ENCODE peak calls at places on chromosomes 6 and 20, in six cellular contexts. J is DND-41, U is H9, O is mesendoderm, P is colonic mucosa, T is neural progenitor cell. H is an unnamed sample.

GRCh38 chr6:117425431-117426153 is at the start of gene ROS1:
- DNase-seq in J (no peak), P (no peak), T (no peak), O (no peak), U (no peak), H (no peak)

GRCh38 chr6:135932651-135933050 is 81.2 kb downstream of the PDE7B start:
- DNase-seq in T (no peak), J (no peak), U (no peak), O (no peak), P (no peak), H (no peak)

GRCh38 chr6:4176907-4177306 is 41.5 kb upstream of the ECI2 start:
- DNase-seq in U (no peak), P (no peak), T (no peak), J (no peak), O (no peak), H (no peak)

GRCh38 chr6:169702640-169703246 is 817 bp downstream of the C6orf120 start:
- DNase-seq in P (peak; percentile 41), J (no peak), T (peak; percentile 48), U (no peak), O (no peak), H (no peak)

GRCh38 chr20:56171087-56172012 is 77.2 kb upstream of the MC3R start:
- DNase-seq in T (peak; percentile 22), P (no peak), J (no peak), O (peak; percentile 64), U (no peak), H (no peak)

GRCh38 chr6:168916576-168917207 is 337.0 kb downstream of the THBS2 start:
- DNase-seq in P (no peak), U (no peak), O (no peak), J (no peak), T (peak; percentile 13), H (peak; percentile 47)

GRCh38 chr6:102619585-102619984 is 1226.1 kb downstream of the GRIK2 start:
- DNase-seq in P (no peak), J (no peak), O (peak; percentile 15), U (no peak), T (peak; percentile 32), H (no peak)

GRCh38 chr20:60812561-60812960 is 439.5 kb upstream of the CDH4 start:
- DNase-seq in J (no peak), O (no peak), T (no peak), P (no peak), U (no peak), H (no peak)

GRCh38 chr20:41671143-41671542 is 53.0 kb upstream of the CHD6 start:
- DNase-seq in U (no peak), O (peak; percentile 73), P (no peak), J (no peak), T (no peak), H (no peak)

GRCh38 chr20:37920270-37920669 is 17.3 kb downstream of the VSTM2L start:
- DNase-seq in O (no peak), J (no peak), P (no peak), T (no peak), U (no peak), H (no peak)

GRCh38 chr6:28956331-28956730 is 32.5 kb upstream of the TRIM27 start:
- DNase-seq in O (no peak), T (no peak), U (no peak), J (no peak), P (no peak), H (no peak)

GRCh38 chr20:32190608-32191415 is 16.7 kb downstream of the PLAGL2 start:
- DNase-seq in U (peak; percentile 56), O (peak; percentile 63), T (peak; percentile 44), P (no peak), J (no peak), H (no peak)

GRCh38 chr6:45663181-45664180 is 285.7 kb upstream of the SUPT3H start:
- DNase-seq in U (peak; percentile 66), J (no peak), O (peak; percentile 76), P (peak; percentile 24), T (peak; percentile 73), H (peak; percentile 46)

GRCh38 chr6:133062077-133062476 is 179.1 kb upstream of the EYA4 start:
- DNase-seq in J (no peak), O (no peak), U (no peak), T (no peak), P (no peak), H (peak; percentile 91)

GRCh38 chr6:64815718-64816117 is 891.3 kb downstream of the EYS start:
- DNase-seq in T (no peak), O (no peak), P (no peak), U (no peak), J (no peak), H (no peak)

GRCh38 chr6:142474446-142475289 is 172.9 kb downstream of the ADGRG6 start:
- DNase-seq in T (peak; percentile 81), O (peak; percentile 86), U (peak; percentile 82), J (peak; percentile 10), P (peak; percentile 19), H (peak; percentile 80)

GRCh38 chr20:347640-348484 is 951 bp downstream of the NRSN2 start:
- DNase-seq in T (peak; percentile 98), J (peak; percentile 86), U (peak; percentile 97), P (peak; percentile 87), O (peak; percentile 98), H (peak; percentile 93)

GRCh38 chr6:139886396-139886795 is 511.9 kb upstream of the CITED2 start:
- DNase-seq in T (no peak), O (peak; percentile 48), U (no peak), P (no peak), J (no peak), H (no peak)

GRCh38 chr20:21265457-21266190 is 37.5 kb upstream of the XRN2 start:
- DNase-seq in T (no peak), P (no peak), O (no peak), J (no peak), U (no peak), H (no peak)

GRCh38 chr20:60990647-60991046 is 261.4 kb upstream of the CDH4 start:
- DNase-seq in T (no peak), J (no peak), O (no peak), U (no peak), P (no peak), H (no peak)

GRCh38 chr6:7540595-7540994 is 876 bp upstream of the DSP start:
- DNase-seq in J (no peak), P (no peak), O (peak; percentile 84), T (peak; percentile 51), U (peak; percentile 52), H (no peak)

GRCh38 chr6:163457637-163458561 is 43.4 kb downstream of the QKI start:
- DNase-seq in J (no peak), T (no peak), O (peak; percentile 49), P (no peak), U (no peak), H (peak; percentile 94)

GRCh38 chr6:148193063-148193680 is 149.5 kb upstream of the SASH1 start:
- DNase-seq in O (no peak), T (no peak), J (no peak), P (peak; percentile 64), U (no peak), H (peak; percentile 80)

GRCh38 chr6:31362751-31363150 is 5.8 kb upstream of the HLA-B start:
- DNase-seq in T (no peak), U (no peak), O (no peak), J (no peak), P (no peak), H (no peak)

GRCh38 chr20:33333616-33334015 is 50.6 kb downstream of the BPIFB1 start:
- DNase-seq in T (no peak), U (no peak), O (no peak), P (no peak), J (no peak), H (no peak)

GRCh38 chr6:32664827-32665362 is 1.6 kb downstream of the HLA-DQB1 start:
- DNase-seq in J (no peak), P (no peak), O (peak; percentile 0), U (peak; percentile 43), T (peak; percentile 10), H (no peak)

GRCh38 chr20:4985658-4986057 is 15.7 kb downstream of the SLC23A2 start:
- DNase-seq in T (no peak), U (no peak), J (no peak), P (no peak), O (no peak), H (no peak)

GRCh38 chr6:150079604-150080003 is 10.7 kb upstream of the ULBP3 start:
- DNase-seq in T (peak; percentile 23), P (no peak), U (peak; percentile 65), O (peak; percentile 82), J (peak; percentile 85), H (peak; percentile 42)

GRCh38 chr20:54573838-54574237 is 98.4 kb downstream of the DOK5 start:
- DNase-seq in U (no peak), O (no peak), J (no peak), P (no peak), T (no peak), H (no peak)

GRCh38 chr6:130513770-130514169 is 148.0 kb downstream of the TMEM200A start:
- DNase-seq in U (no peak), T (no peak), P (peak; percentile 35), J (peak; percentile 91), O (no peak), H (peak; percentile 98)

GRCh38 chr6:7041511-7042026 is 66.2 kb upstream of the RREB1 start:
- DNase-seq in U (no peak), T (no peak), P (no peak), O (peak; percentile 92), J (no peak), H (no peak)

GRCh38 chr6:37285861-37286311 is 27.9 kb upstream of the TMEM217 start:
- DNase-seq in O (no peak), U (no peak), T (no peak), J (no peak), P (no peak), H (no peak)

GRCh38 chr6:54892831-54893230 is 46.3 kb downstream of the FAM83B start:
- DNase-seq in T (peak; percentile 4), J (no peak), U (no peak), O (peak; percentile 42), P (no peak), H (peak; percentile 63)

GRCh38 chr6:582370-582769 is 74.5 kb downstream of the HUS1B start:
- DNase-seq in O (peak; percentile 85), J (no peak), U (peak; percentile 76), T (peak; percentile 77), P (no peak), H (peak; percentile 14)
- H3K9ac ChIP-seq in O (peak overlapping the region; percentile 50), J (no peak overlapping the region), U (no peak overlapping the region), T (no peak overlapping the region), P (no peak overlapping the region), H (no peak overlapping the region)

GRCh38 chr6:51300510-51300909 is 481.8 kb downstream of the TFAP2B start:
- DNase-seq in T (no peak), U (no peak), J (no peak), O (no peak), P (no peak), H (no peak)
- H3K9ac ChIP-seq in T (no peak overlapping the region), U (no peak overlapping the region), J (no peak overlapping the region), O (no peak overlapping the region), P (no peak overlapping the region), H (no peak overlapping the region)

DNA sequence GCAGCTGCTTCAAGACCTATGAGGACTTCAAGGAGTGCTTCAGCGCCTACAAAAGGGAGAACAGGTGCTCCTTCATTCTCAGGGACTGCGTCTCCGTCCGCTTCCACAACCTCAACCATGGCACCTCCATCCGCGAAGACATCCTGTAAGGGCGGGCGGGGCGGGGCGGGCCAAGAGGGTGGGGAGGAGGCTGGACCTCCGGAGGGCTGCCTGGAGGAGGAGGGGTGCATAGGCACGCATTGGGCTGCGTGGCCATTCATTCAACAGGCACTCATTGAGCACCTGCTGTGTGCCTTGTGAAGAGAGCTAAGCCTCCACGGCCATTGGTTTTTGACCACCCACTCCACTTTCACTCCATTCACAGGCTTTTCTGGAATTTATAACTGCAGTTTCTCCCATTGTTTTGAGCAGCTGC is 429 bp downstream of the ZSWIM3 start:
- DNase-seq in U (peak; percentile 89), P (no peak), O (peak; percentile 66), J (no peak), T (peak; percentile 44), H (no peak)
- H3K9ac ChIP-seq in U (no peak overlapping the region), P (peak overlapping the region; percentile 87), O (peak overlapping the region; percentile 72), J (peak overlapping the region; percentile 91), T (no peak overlapping the region), H (peak overlapping the region; percentile 32)

GRCh38 chr20:47350181-47350550 is 6.3 kb downstream of the ZMYND8 start:
- DNase-seq in T (no peak), P (no peak), O (no peak), U (no peak), J (no peak), H (no peak)
- H3K9ac ChIP-seq in T (no peak overlapping the region), P (peak overlapping the region; percentile 30), O (peak overlapping the region; percentile 35), U (no peak overlapping the region), J (no peak overlapping the region), H (no peak overlapping the region)